ENCODE peak calls at places on chromosome 14, in six cellular contexts. D is testis; A is stomach; I is dorsolateral prefrontal cortex; B is PC-3; T is CD4-positive, alpha-beta T cell. Z is an unnamed sample.

GRCh38 chr14:26947265-26947664 is 349.4 kb upstream of the NOVA1 start:
- DNase-seq in A (no peak), D (no peak), B (no peak), I (no peak), T (no peak), Z (no peak)

GRCh38 chr14:45169906-45170305 is 34.2 kb downstream of the FANCM start:
- DNase-seq in B (no peak), A (no peak), T (no peak), D (no peak), I (no peak), Z (no peak)

GRCh38 chr14:96260341-96260821 is 4.4 kb downstream of the BDKRB1 start:
- DNase-seq in A (no peak), I (no peak), D (no peak), T (no peak), B (peak), Z (no peak)

GRCh38 chr14:23415821-23416480 is 7.9 kb upstream of the MYH6 start:
- DNase-seq in A (no peak), B (no peak), D (no peak), T (no peak), I (no peak), Z (no peak)

GRCh38 chr14:100282083-100282350 is 24.2 kb downstream of the SLC25A29 start:
- DNase-seq in D (no peak), I (no peak), T (no peak), A (no peak), B (no peak), Z (no peak)

GRCh38 chr14:53109028-53109687 is 44.0 kb downstream of the DDHD1 start:
- DNase-seq in A (no peak), B (no peak), I (no peak), D (no peak), T (peak), Z (peak)

GRCh38 chr14:93073833-93074769 is 41.6 kb downstream of the ITPK1 start:
- DNase-seq in B (no peak), A (no peak), D (no peak), I (no peak), T (no peak), Z (no peak)

GRCh38 chr14:55585854-55586253 is 5.8 kb downstream of the KTN1 start:
- DNase-seq in A (no peak), T (no peak), I (no peak), D (no peak), B (peak), Z (no peak)

GRCh38 chr14:63204407-63205280 is at the start of gene RHOJ:
- DNase-seq in D (peak), A (no peak), T (no peak), I (peak), B (no peak), Z (no peak)

GRCh38 chr14:65336191-65336591 is 76.3 kb upstream of the FUT8 start:
- DNase-seq in A (no peak), B (peak), D (no peak), T (peak), I (no peak), Z (no peak)

GRCh38 chr14:78576437-78577166 is 406.4 kb downstream of the NRXN3 start:
- DNase-seq in B (no peak), I (no peak), A (no peak), T (no peak), D (no peak), Z (no peak)

GRCh38 chr14:69612014-69612758 is 790 bp downstream of the SUSD6 start:
- DNase-seq in A (no peak), B (peak), T (peak), I (no peak), D (peak), Z (peak)

GRCh38 chr14:61179776-61180398 is 101.3 kb downstream of the TMEM30B start:
- DNase-seq in A (no peak), I (no peak), D (no peak), T (no peak), B (no peak), Z (no peak)

GRCh38 chr14:105025429-105025828 is 4.5 kb upstream of the CDCA4 start:
- DNase-seq in B (peak), D (no peak), I (no peak), T (no peak), A (no peak), Z (no peak)

GRCh38 chr14:64937176-64937820 is 5.2 kb downstream of the GPX2 start:
- DNase-seq in A (no peak), B (no peak), I (no peak), T (no peak), D (peak), Z (no peak)

GRCh38 chr14:54597795-54598443 is 31.0 kb downstream of the SAMD4A start:
- DNase-seq in I (no peak), A (no peak), B (peak), T (no peak), D (no peak), Z (no peak)

GRCh38 chr14:44422699-44423098 is 84.4 kb downstream of the FSCB start:
- DNase-seq in T (no peak), I (no peak), A (no peak), D (no peak), B (no peak), Z (no peak)

GRCh38 chr14:87830443-87831096 is 162.4 kb downstream of the GALC start:
- DNase-seq in A (no peak), T (no peak), D (no peak), I (no peak), B (no peak), Z (no peak)

GRCh38 chr14:31336646-31337045 is 83.7 kb downstream of the HEATR5A start:
- DNase-seq in A (no peak), I (no peak), B (peak), D (no peak), T (no peak), Z (no peak)

GRCh38 chr14:24411468-24412454 is 13.0 kb downstream of the NYNRIN start:
- DNase-seq in I (peak), T (peak), B (peak), D (peak), A (peak), Z (peak)

GRCh38 chr14:66117600-66117999 is 368.6 kb upstream of the CCDC196 start:
- DNase-seq in D (no peak), T (no peak), A (no peak), I (no peak), B (peak), Z (no peak)

GRCh38 chr14:104731249-104731924 is 7.4 kb downstream of the ADSS1 start:
- DNase-seq in B (peak), I (no peak), A (no peak), D (no peak), T (no peak), Z (no peak)

GRCh38 chr14:60655114-60655897 is 6.0 kb upstream of the SIX1 start:
- DNase-seq in I (no peak), B (no peak), A (no peak), D (no peak), T (no peak), Z (no peak)

GRCh38 chr14:92886337-92886736 is 36.6 kb upstream of the CHGA start:
- DNase-seq in B (no peak), A (no peak), D (no peak), I (no peak), T (no peak), Z (no peak)

GRCh38 chr14:25518347-25518746 is 468.4 kb upstream of the STXBP6 start:
- DNase-seq in B (no peak), T (no peak), A (no peak), D (no peak), I (no peak), Z (no peak)

GRCh38 chr14:68968051-68968450 is 11.1 kb downstream of the ACTN1 start:
- DNase-seq in B (no peak), D (no peak), T (peak), A (no peak), I (no peak), Z (peak)

GRCh38 chr14:32254952-32255679 is 52.0 kb upstream of the RNU6-8 start:
- DNase-seq in I (peak), B (peak), A (peak), T (peak), D (peak), Z (peak)

GRCh38 chr14:21505009-21505553 is 6.1 kb downstream of the METTL3 start:
- DNase-seq in A (no peak), T (no peak), D (no peak), I (no peak), B (no peak), Z (no peak)

GRCh38 chr14:76910371-76910890 is 84.2 kb downstream of the LRRC74A start:
- DNase-seq in T (no peak), B (no peak), I (no peak), D (no peak), A (no peak), Z (no peak)

GRCh38 chr14:79598339-79598738 is 613.0 kb downstream of the DIO2 start:
- DNase-seq in T (no peak), B (peak), D (no peak), I (no peak), A (no peak), Z (no peak)

GRCh38 chr14:65618996-65619395 is 206.5 kb downstream of the FUT8 start:
- DNase-seq in A (no peak), I (no peak), T (no peak), D (no peak), B (no peak), Z (no peak)

GRCh38 chr14:32633214-32633864 is 304.2 kb downstream of the AKAP6 start:
- DNase-seq in D (no peak), I (peak), A (no peak), B (no peak), T (no peak), Z (no peak)

GRCh38 chr14:101361044-101361443 is 200.3 kb upstream of the DIO3 start:
- DNase-seq in B (no peak), A (no peak), T (no peak), D (no peak), I (no peak), Z (no peak)

GRCh38 chr14:101363261-101363555 is 198.1 kb upstream of the DIO3 start:
- DNase-seq in I (no peak), T (no peak), B (no peak), A (no peak), D (no peak), Z (no peak)

GRCh38 chr14:101360045-101360931 is 201.0 kb upstream of the DIO3 start:
- DNase-seq in I (no peak), A (no peak), D (peak), B (no peak), T (no peak), Z (no peak)

GRCh38 chr14:101362529-101363260 is 198.6 kb upstream of the DIO3 start:
- DNase-seq in A (no peak), T (no peak), D (no peak), I (no peak), B (no peak), Z (no peak)

GRCh38 chr14:101361451-101362433 is 199.6 kb upstream of the DIO3 start:
- DNase-seq in D (no peak), A (no peak), T (no peak), I (no peak), B (no peak), Z (no peak)
- H3K27ac ChIP-seq in D (no peak), A (peak), T (no peak), I (no peak), B (no peak), Z (no peak)

GRCh38 chr14:81516941-81517797 is 16.5 kb downstream of the SEL1L start:
- DNase-seq in I (no peak), B (peak), A (no peak), D (peak), T (no peak), Z (no peak)
- H3K27ac ChIP-seq in I (peak), B (no peak), A (peak), D (peak), T (no peak), Z (no peak)

GRCh38 chr14:75196064-75196463 is 19.7 kb upstream of the TMED10 start:
- DNase-seq in D (no peak), I (no peak), T (no peak), B (no peak), A (no peak), Z (no peak)
- H3K27ac ChIP-seq in D (no peak), I (no peak), T (no peak), B (no peak), A (no peak), Z (no peak)

GRCh38 chr14:99064262-99064954 is 207.6 kb downstream of the BCL11B start:
- DNase-seq in B (no peak), I (no peak), T (no peak), D (no peak), A (no peak), Z (no peak)

GRCh38 chr14:99067927-99068326 is 204.1 kb downstream of the BCL11B start:
- DNase-seq in B (no peak), A (no peak), I (no peak), D (no peak), T (no peak), Z (no peak)

GRCh38 chr14:99065551-99065950 is 206.4 kb downstream of the BCL11B start:
- DNase-seq in T (no peak), A (no peak), B (no peak), D (no peak), I (no peak), Z (no peak)

GRCh38 chr14:99067141-99067920 is 204.7 kb downstream of the BCL11B start:
- DNase-seq in I (no peak), D (no peak), B (no peak), A (no peak), T (no peak), Z (no peak)

DNA sequence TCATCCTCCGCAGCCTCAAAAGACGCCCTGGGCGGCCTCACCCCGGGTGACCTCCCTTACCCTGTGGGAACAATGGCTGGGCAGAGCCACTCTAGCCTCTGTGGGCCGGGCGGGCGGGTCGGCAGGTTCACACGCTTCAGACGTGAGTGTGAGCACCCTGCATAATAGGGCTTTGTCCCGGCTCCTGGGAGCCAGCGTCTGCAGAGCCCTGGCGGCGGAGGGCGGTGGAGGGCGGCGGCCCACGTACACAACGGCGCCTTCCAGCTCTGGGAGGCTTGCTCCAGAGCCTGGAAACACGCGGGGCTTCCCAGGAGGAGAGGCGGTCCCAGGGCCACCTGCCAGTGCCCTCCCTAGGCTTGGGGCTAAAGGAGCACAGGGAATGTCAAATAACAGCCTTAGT is 205.6 kb downstream of the BCL11B start:
- DNase-seq in I (no peak), T (no peak), A (no peak), B (no peak), D (no peak), Z (no peak)
- H3K27ac ChIP-seq in I (no peak), T (no peak), A (no peak), B (no peak), D (no peak), Z (no peak)

GRCh38 chr14:90275455-90275814 is 19.1 kb downstream of the PSMC1 start:
- DNase-seq in D (peak), I (no peak), T (no peak), B (no peak), A (no peak), Z (no peak)
- H3K27ac ChIP-seq in D (no peak), I (peak), T (no peak), B (no peak), A (peak), Z (peak)

GRCh38 chr14:34554540-34555250 is 15.2 kb upstream of the EAPP start:
- DNase-seq in B (peak), T (no peak), I (no peak), D (peak), A (peak), Z (no peak)
- H3K27ac ChIP-seq in B (peak), T (no peak), I (peak), D (no peak), A (peak), Z (peak)

GRCh38 chr14:103711516-103712431 is 3.5 kb downstream of the XRCC3 start:
- DNase-seq in I (no peak), A (peak), T (no peak), B (peak), D (peak), Z (peak)
- H3K27ac ChIP-seq in I (no peak), A (peak), T (no peak), B (peak), D (peak), Z (no peak)

Z was measured in CD4-positive, alpha-beta memory T cell.